ENCODE peak calls at places on chromosomes 16 and 17, in six cellular contexts. C is IMR-90, P is Right ventricle myocardium superior, L is ovary, J is transverse colon, O is GM10248. G is an unnamed sample.

GRCh38 chr17:80394629-80395216 is 20.2 kb upstream of the ENDOV start:
- DNase-seq in C (no peak), P (no peak), L (no peak), J (no peak), O (no peak), G (no peak)

GRCh38 chr16:31093132-31093703 is 1.4 kb downstream of the VKORC1 start:
- DNase-seq in C (peak; percentile 38), P (no peak), L (no peak), J (peak; percentile 33), O (no peak), G (peak; percentile 41)

GRCh38 chr16:21222495-21223337 is 10.8 kb upstream of the ANKS4B start:
- DNase-seq in C (no peak), P (no peak), L (no peak), J (peak; percentile 18), O (no peak), G (no peak)

GRCh38 chr16:4612474-4612931 is 2.2 kb downstream of the UBALD1 start:
- DNase-seq in C (no peak), P (no peak), L (no peak), J (no peak), O (no peak), G (no peak)

GRCh38 chr16:81711609-81712329 is 67.3 kb upstream of the PLCG2 start:
- DNase-seq in C (peak; percentile 92), P (no peak), L (peak; percentile 73), J (peak; percentile 41), O (no peak), G (peak; percentile 90)

GRCh38 chr17:17983776-17984175 is 11.1 kb downstream of the DRC3 start:
- DNase-seq in C (no peak), P (no peak), L (no peak), J (no peak), O (no peak), G (no peak)

GRCh38 chr16:19859603-19860002 is 25.0 kb downstream of the GPRC5B start:
- DNase-seq in C (no peak), P (no peak), L (no peak), J (no peak), O (no peak), G (no peak)

GRCh38 chr17:301681-302299 is 50.8 kb downstream of the RPH3AL start:
- DNase-seq in C (no peak), P (peak; percentile 71), L (no peak), J (peak; percentile 48), O (no peak), G (no peak)

GRCh38 chr17:74368341-74369152 is 1.2 kb downstream of the GPR142 start:
- DNase-seq in C (peak; percentile 35), P (peak; percentile 84), L (peak; percentile 32), J (peak; percentile 79), O (peak; percentile 87), G (peak; percentile 2)

GRCh38 chr16:79668502-79668901 is 68.0 kb upstream of the MAF start:
- DNase-seq in C (no peak), P (no peak), L (no peak), J (no peak), O (no peak), G (no peak)

GRCh38 chr16:4846503-4846900 is 586 bp downstream of the GLYR1 start:
- DNase-seq in C (peak; percentile 55), P (peak; percentile 62), L (peak; percentile 14), J (peak; percentile 71), O (peak; percentile 38), G (peak; percentile 33)